ENCODE peak calls at places on chromosomes 4 and X, in five cellular contexts. H is AG09309, O is fibroblast of mammary gland, P is mucosa of gallbladder, Q is upper lobe of right lung. C is an unnamed sample.

GRCh38 chrX:810186-810585 is 179.6 kb downstream of the SHOX start:
- DNase-seq in H (no peak), P (no peak), O (no peak), Q (no peak), C (no peak)

GRCh38 chr4:121656269-121656641 is 40.5 kb downstream of the ANXA5 start:
- DNase-seq in H (peak; percentile 54), Q (no peak), O (peak; percentile 84), P (peak; percentile 58), C (peak; percentile 52)

GRCh38 chrX:46803140-46803539 is 33.7 kb upstream of the RP2 start:
- DNase-seq in H (no peak), Q (no peak), O (peak; percentile 12), P (no peak), C (no peak)

GRCh38 chr4:7557447-7557846 is 122.7 kb upstream of the PSAPL1 start:
- DNase-seq in O (peak; percentile 64), P (no peak), H (peak; percentile 78), Q (no peak), C (no peak)

GRCh38 chr4:55838952-55839351 is 14.5 kb upstream of the EXOC1 start:
- DNase-seq in H (no peak), O (no peak), P (no peak), Q (no peak), C (no peak)

GRCh38 chr4:54912155-54912554 is 213.2 kb downstream of the KDR start:
- DNase-seq in Q (no peak), P (no peak), O (no peak), H (no peak), C (no peak)

GRCh38 chr4:3463556-3464348 is 646 bp downstream of the DOK7 start:
- DNase-seq in Q (no peak), P (no peak), H (no peak), O (no peak), C (no peak)

GRCh38 chr4:155906554-155907247 is 3.2 kb downstream of the TDO2 start:
- DNase-seq in H (peak; percentile 97), Q (no peak), P (peak; percentile 17), O (peak; percentile 99), C (peak; percentile 50)

GRCh38 chrX:72061091-72061490 is 70.6 kb downstream of the RTL5 start:
- DNase-seq in O (peak; percentile 28), H (no peak), Q (no peak), P (no peak), C (no peak)

GRCh38 chr4:81666491-81666890 is 194.8 kb upstream of the RASGEF1B start:
- DNase-seq in H (no peak), Q (no peak), P (no peak), O (no peak), C (no peak)

GRCh38 chr4:118313098-118313497 is 39.7 kb downstream of the PRSS12 start:
- DNase-seq in P (no peak), O (no peak), Q (no peak), H (no peak), C (no peak)

GRCh38 chr4:80498725-80499124 is 163.2 kb downstream of the CFAP299 start:
- DNase-seq in H (no peak), Q (no peak), O (no peak), P (no peak), C (no peak)

GRCh38 chr4:156294577-156294976 is 340.9 kb upstream of the CTSO start:
- DNase-seq in P (no peak), H (peak; percentile 70), Q (no peak), O (peak; percentile 71), C (peak; percentile 59)

GRCh38 chr4:186633844-186634243 is 78.5 kb upstream of the MTNR1A start:
- DNase-seq in H (no peak), Q (no peak), O (no peak), P (no peak), C (no peak)

GRCh38 chr4:108644237-108644636 is 6.2 kb upstream of the OSTC start:
- DNase-seq in Q (no peak), P (no peak), O (peak; percentile 49), H (peak; percentile 74), C (peak; percentile 59)

C was measured in SJSA1.